ENCODE peak calls at places on chromosomes 2 and 18, in nine cellular contexts. U, N, W, L, Z, Q, J, X and F are unnamed samples.

GRCh38 chr2:8412586-8412985 is 269.3 kb upstream of the ID2 start:
- DNase-seq in U (no peak), N (no peak), W (no peak), L (no peak), Z (no peak), Q (no peak), J (no peak), X (no peak), F (no peak)

GRCh38 chr18:48452863-48453323 is 43.7 kb upstream of the ZBTB7C start:
- DNase-seq in U (no peak), N (no peak), W (no peak), L (peak), Z (no peak), Q (no peak), J (no peak), X (no peak), F (peak)

GRCh38 chr2:136075466-136075865 is 42.5 kb downstream of the CXCR4 start:
- DNase-seq in U (peak), N (no peak), W (no peak), L (no peak), Z (no peak), Q (peak), J (no peak), X (no peak), F (no peak)

GRCh38 chr2:227366861-227367800 is 12.0 kb downstream of the TM4SF20 start:
- DNase-seq in U (no peak), N (no peak), W (no peak), L (no peak), Z (no peak), Q (peak), J (no peak), X (no peak), F (peak)

GRCh38 chr2:232435375-232435648 is 20.6 kb upstream of the ALPI start:
- DNase-seq in U (no peak), N (no peak), W (no peak), L (no peak), Z (no peak), Q (no peak), J (no peak), X (no peak), F (no peak)

GRCh38 chr2:86308356-86308755 is 29.1 kb downstream of the REEP1 start:
- DNase-seq in U (no peak), N (no peak), W (peak), L (no peak), Z (no peak), Q (no peak), J (no peak), X (no peak), F (no peak)

GRCh38 chr18:62334110-62334509 is 9.0 kb downstream of the TNFRSF11A start:
- DNase-seq in U (no peak), N (no peak), W (no peak), L (no peak), Z (no peak), Q (no peak), J (no peak), X (no peak), F (peak)

GRCh38 chr2:48601349-48601748 is 16.3 kb upstream of the GTF2A1L start:
- DNase-seq in U (peak), N (no peak), W (no peak), L (no peak), Z (no peak), Q (peak), J (peak), X (peak), F (no peak)

GRCh38 chr2:11033114-11033513 is 121.4 kb downstream of the KCNF1 start:
- DNase-seq in U (no peak), N (no peak), W (no peak), L (no peak), Z (no peak), Q (no peak), J (no peak), X (no peak), F (no peak)

GRCh38 chr2:162710282-162710891 is 128.2 kb downstream of the KCNH7 start:
- DNase-seq in U (no peak), N (no peak), W (no peak), L (no peak), Z (no peak), Q (no peak), J (no peak), X (no peak), F (peak)

GRCh38 chr2:129828829-129829228 is 150.6 kb upstream of the RAB6C start:
- DNase-seq in U (no peak), N (no peak), W (no peak), L (no peak), Z (no peak), Q (no peak), J (no peak), X (no peak), F (no peak)

GRCh38 chr2:237256845-237257244 is 157.1 kb downstream of the COL6A3 start:
- DNase-seq in U (no peak), N (no peak), W (no peak), L (no peak), Z (no peak), Q (no peak), J (peak), X (peak), F (peak)

GRCh38 chr2:207157727-207158126 is 8.0 kb downstream of the KLF7 start:
- DNase-seq in U (no peak), N (no peak), W (no peak), L (no peak), Z (no peak), Q (no peak), J (no peak), X (no peak), F (no peak)

GRCh38 chr2:71700880-71701397 is 247.6 kb downstream of the DYSF start:
- DNase-seq in U (no peak), N (no peak), W (peak), L (peak), Z (no peak), Q (no peak), J (peak), X (no peak), F (no peak)

GRCh38 chr18:70037453-70038061 is 89.9 kb upstream of the CD226 start:
- DNase-seq in U (no peak), N (no peak), W (no peak), L (no peak), Z (no peak), Q (no peak), J (no peak), X (no peak), F (no peak)

GRCh38 chr2:124323321-124323720 is 298.2 kb downstream of the CNTNAP5 start:
- DNase-seq in U (no peak), N (no peak), W (no peak), L (no peak), Z (no peak), Q (no peak), J (no peak), X (no peak), F (no peak)

GRCh38 chr2:134207589-134208209 is 46.2 kb upstream of the MGAT5 start:
- DNase-seq in U (peak), N (peak), W (peak), L (no peak), Z (peak), Q (peak), J (peak), X (no peak), F (peak)

GRCh38 chr18:45107425-45107824 is 426.7 kb downstream of the SETBP1 start:
- DNase-seq in U (no peak), N (no peak), W (no peak), L (no peak), Z (no peak), Q (no peak), J (no peak), X (no peak), F (peak)

GRCh38 chr2:237896507-237896892 is 37.1 kb downstream of the RAMP1 start:
- DNase-seq in U (no peak), N (no peak), W (no peak), L (no peak), Z (no peak), Q (no peak), J (no peak), X (no peak), F (peak)

GRCh38 chr2:237626813-237627451 is 455 bp upstream of the LRRFIP1 start:
- DNase-seq in U (no peak), N (peak), W (peak), L (peak), Z (no peak), Q (no peak), J (no peak), X (no peak), F (no peak)

GRCh38 chr2:42967959-42968674 is 175.7 kb upstream of the HAAO start:
- DNase-seq in U (no peak), N (peak), W (no peak), L (no peak), Z (no peak), Q (peak), J (peak), X (peak), F (peak)